ENCODE peak calls at places on chromosomes 16 and 17, in ten cellular contexts. Y, N, A, G, P, T, S, H, M and L are unnamed samples.
A peak's percentile ranks its signal among the peaks of the same experiment; 100 is the strongest.

GRCh38 chr16:24075929-24076716 is 180.0 kb upstream of the CACNG3 start:
- DNase-seq in G (no peak), S (peak; percentile 85), N (peak; percentile 2), M (no peak), P (peak; percentile 13), H (peak; percentile 16), Y (no peak), T (no peak), A (peak; percentile 33), L (no peak)

GRCh38 chr17:7634384-7634783 is 4.4 kb downstream of the SHBG start:
- DNase-seq in A (no peak), Y (no peak), H (no peak), N (peak; percentile 54), S (peak; percentile 97), M (no peak), P (peak; percentile 77), T (no peak), G (no peak), L (no peak)

GRCh38 chr16:47317465-47318240 is 143.2 kb downstream of the ITFG1 start:
- DNase-seq in G (no peak), Y (no peak), M (no peak), S (peak; percentile 46), H (no peak), T (no peak), A (no peak), P (no peak), N (no peak), L (no peak)

GRCh38 chr16:50269061-50269705 is 2.8 kb downstream of the ADCY7 start:
- DNase-seq in G (peak; percentile 20), Y (no peak), S (no peak), P (no peak), N (no peak), M (no peak), A (no peak), T (no peak), H (no peak), L (no peak)

GRCh38 chr16:4601317-4602186 is 13.1 kb downstream of the UBALD1 start:
- DNase-seq in Y (no peak), H (no peak), A (no peak), S (peak; percentile 51), G (no peak), M (no peak), N (peak; percentile 53), T (no peak), P (no peak), L (no peak)

GRCh38 chr17:31678431-31678830 is 180.6 kb downstream of the COPRS start:
- DNase-seq in A (no peak), N (peak; percentile 50), Y (no peak), T (no peak), S (peak; percentile 48), P (no peak), M (no peak), H (no peak), G (no peak), L (no peak)

GRCh38 chr17:81957691-81958432 is 3.1 kb downstream of the NOTUM start:
- DNase-seq in A (no peak), P (no peak), S (peak; percentile 46), G (no peak), M (no peak), N (no peak), T (no peak), Y (no peak), H (no peak), L (no peak)

GRCh38 chr17:18988546-18989173 is 15.9 kb downstream of the FAM83G start:
- DNase-seq in M (no peak), P (no peak), Y (peak; percentile 93), G (no peak), A (no peak), S (no peak), H (no peak), T (no peak), N (no peak), L (no peak)

DNA sequence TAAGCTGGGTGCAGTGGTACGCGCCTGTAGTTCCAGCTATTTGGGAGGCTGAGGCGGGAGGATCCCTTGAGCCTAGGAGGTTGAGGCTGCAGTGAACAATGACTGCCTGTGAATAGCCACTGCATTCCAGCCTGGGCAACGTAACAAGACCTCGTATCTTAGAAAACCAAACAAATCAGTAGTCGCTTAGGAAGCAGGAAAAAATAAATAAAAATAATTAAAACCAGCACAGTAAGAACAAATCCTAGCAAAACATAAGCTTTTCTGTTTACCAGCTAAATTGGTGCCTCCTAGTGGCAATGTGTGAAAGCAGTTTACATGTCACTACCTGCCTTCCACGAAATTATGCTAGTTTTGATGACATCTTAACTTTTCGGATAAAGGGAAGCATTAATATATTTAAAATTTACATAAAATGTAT is 1.3 kb downstream of the ARMC5 start:
- DNase-seq in T (peak; percentile 47), M (no peak), A (no peak), G (peak; percentile 16), Y (peak; percentile 54), H (peak; percentile 39), P (peak; percentile 58), S (no peak), N (peak; percentile 86), L (no peak)
- H3K27ac ChIP-seq in T (peak overlapping the region; percentile 99), M (peak overlapping the region; percentile 99), A (peak overlapping the region; percentile 95), G (peak overlapping the region; percentile 100), Y (peak overlapping the region; percentile 89), H (peak overlapping the region; percentile 70), P (no peak overlapping the region), S (peak overlapping the region; percentile 91), N (peak overlapping the region; percentile 90), L (peak overlapping the region; percentile 95)

DNA sequence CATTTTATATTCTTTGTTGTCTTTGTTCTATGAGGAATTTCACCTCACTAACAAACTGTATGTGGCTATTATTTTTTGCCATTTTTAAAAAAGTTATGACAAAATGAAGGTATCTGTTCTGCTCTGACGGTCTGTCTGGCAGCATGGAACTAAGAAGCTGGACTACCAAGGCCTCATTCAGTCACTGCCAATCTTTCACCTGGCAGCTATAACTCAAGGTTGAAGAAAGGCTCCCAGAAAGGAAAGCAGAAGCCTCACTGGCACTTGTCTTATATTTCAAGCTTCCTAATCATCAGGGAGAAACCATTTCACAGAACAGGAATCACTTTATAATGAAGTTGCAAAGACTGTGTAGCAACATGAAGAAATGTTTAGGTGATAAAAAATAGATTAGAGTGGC is 18.7 kb upstream of the SLC6A4 start:
- DNase-seq in G (no peak), N (no peak), Y (no peak), A (no peak), H (no peak), P (no peak), T (no peak), S (no peak), M (no peak), L (no peak)
- H3K27ac ChIP-seq in G (no peak overlapping the region), N (no peak overlapping the region), Y (no peak overlapping the region), A (no peak overlapping the region), H (no peak overlapping the region), P (no peak overlapping the region), T (no peak overlapping the region), S (no peak overlapping the region), M (no peak overlapping the region), L (no peak overlapping the region)

GRCh38 chr16:64412578-64413280 is 709.1 kb downstream of the CDH11 start:
- DNase-seq in P (no peak), H (peak; percentile 33), N (peak; percentile 90), T (no peak), S (no peak), Y (no peak), A (no peak), G (no peak), M (no peak), L (no peak)
- H3K27ac ChIP-seq in P (no peak overlapping the region), H (no peak overlapping the region), N (peak overlapping the region; percentile 73), T (no peak overlapping the region), S (no peak overlapping the region), Y (no peak overlapping the region), A (no peak overlapping the region), G (no peak overlapping the region), M (no peak overlapping the region), L (no peak overlapping the region)

GRCh38 chr16:12735805-12736204 is 67.9 kb downstream of the CPPED1 start:
- DNase-seq in A (no peak), H (no peak), T (no peak), N (no peak), G (no peak), S (no peak), Y (no peak), P (no peak), M (no peak), L (no peak)
- H3K27ac ChIP-seq in A (no peak overlapping the region), H (no peak overlapping the region), T (no peak overlapping the region), N (no peak overlapping the region), G (no peak overlapping the region), S (no peak overlapping the region), Y (no peak overlapping the region), P (no peak overlapping the region), M (no peak overlapping the region), L (no peak overlapping the region)

GRCh38 chr16:87412371-87412995 is 20.3 kb downstream of the MAP1LC3B start:
- DNase-seq in G (no peak), P (no peak), A (no peak), Y (no peak), S (peak; percentile 13), M (no peak), H (no peak), N (no peak), T (no peak), L (no peak)
- H3K27ac ChIP-seq in G (peak overlapping the region; percentile 51), P (no peak overlapping the region), A (no peak overlapping the region), Y (no peak overlapping the region), S (no peak overlapping the region), M (no peak overlapping the region), H (no peak overlapping the region), N (no peak overlapping the region), T (no peak overlapping the region), L (no peak overlapping the region)

GRCh38 chr17:46977750-46978488 is 1.1 kb downstream of the RPRML start:
- DNase-seq in P (peak; percentile 33), M (no peak), A (no peak), T (no peak), S (peak; percentile 73), H (no peak), N (peak; percentile 12), G (no peak), Y (no peak), L (no peak)
- H3K27ac ChIP-seq in P (no peak overlapping the region), M (no peak overlapping the region), A (no peak overlapping the region), T (no peak overlapping the region), S (peak overlapping the region; percentile 10), H (no peak overlapping the region), N (no peak overlapping the region), G (peak overlapping the region; percentile 83), Y (no peak overlapping the region), L (no peak overlapping the region)